ENCODE peak calls at places on chromosomes 16 and 17, in eight cellular contexts. X is psoas muscle, D is HCT116, E is breast epithelium, C is thoracic aorta, U is fibroblast of mammary gland, G is OCI-LY7, Z is fibroblast of pulmonary artery. Y is an unnamed sample.

GRCh38 chr17:44362964-44363612 is 565 bp downstream of the FAM171A2 start:
- DNase-seq in U (no peak), G (peak), C (no peak), X (no peak), D (no peak), E (no peak), Z (no peak), Y (no peak)

GRCh38 chr17:29019475-29020181 is 13.8 kb upstream of the SEZ6 start:
- DNase-seq in U (no peak), G (no peak), C (no peak), X (no peak), E (no peak), D (no peak), Z (no peak), Y (no peak)

GRCh38 chr17:13646411-13646810 is 44.7 kb upstream of the HS3ST3A1 start:
- DNase-seq in E (no peak), U (peak), D (no peak), G (no peak), C (no peak), Z (no peak), X (no peak), Y (no peak)

GRCh38 chr17:75758131-75758905 is 6.7 kb downstream of the GALK1 start:
- DNase-seq in G (no peak), C (no peak), U (no peak), Z (no peak), E (no peak), X (peak), D (no peak), Y (no peak)

GRCh38 chr17:43822566-43823190 is 10.3 kb downstream of the MPP3 start:
- DNase-seq in U (no peak), C (no peak), E (no peak), X (no peak), Z (peak), G (no peak), D (no peak), Y (no peak)

GRCh38 chr17:83203073-83203471 is 123.7 kb downstream of the METRNL start:
- DNase-seq in E (peak), Z (peak), D (no peak), X (peak), C (peak), U (peak), G (no peak), Y (peak)

GRCh38 chr16:29025218-29025617 is 40.4 kb downstream of the LAT start:
- DNase-seq in X (no peak), G (no peak), C (no peak), Z (no peak), D (no peak), E (no peak), U (no peak), Y (no peak)

GRCh38 chr17:71224824-71225575 is 895.8 kb upstream of the SOX9 start:
- DNase-seq in U (no peak), D (no peak), X (no peak), E (no peak), Z (peak), G (no peak), C (no peak), Y (no peak)

GRCh38 chr17:27559506-27559931 is 71.5 kb upstream of the LGALS9 start:
- DNase-seq in E (no peak), Z (peak), U (peak), C (no peak), D (no peak), G (no peak), X (peak), Y (no peak)

GRCh38 chr17:30187528-30187927 is 48.0 kb downstream of the SLC6A4 start:
- DNase-seq in Z (no peak), U (no peak), C (no peak), X (no peak), G (no peak), D (no peak), E (no peak), Y (no peak)

GRCh38 chr16:54473201-54473993 is 186.8 kb upstream of the IRX3 start:
- DNase-seq in X (peak), D (no peak), U (peak), G (no peak), C (no peak), Z (no peak), E (no peak), Y (no peak)

GRCh38 chr16:88779406-88780099 is 5.5 kb downstream of the PIEZO1 start:
- DNase-seq in U (peak), E (no peak), D (no peak), Z (no peak), X (peak), C (no peak), G (no peak), Y (no peak)

GRCh38 chr17:34981538-34982241 is 1.4 kb downstream of the LIG3 start:
- DNase-seq in D (no peak), G (no peak), Z (peak), U (peak), E (no peak), C (no peak), X (no peak), Y (no peak)

GRCh38 chr16:71966932-71967331 is 33.3 kb downstream of the PKD1L3 start:
- DNase-seq in U (no peak), D (no peak), G (no peak), E (peak), Z (no peak), C (no peak), X (no peak), Y (no peak)

GRCh38 chr16:84423416-84423837 is 55.1 kb downstream of the ATP2C2 start:
- DNase-seq in Z (peak), U (peak), C (no peak), G (peak), X (no peak), D (peak), E (no peak), Y (no peak)

GRCh38 chr17:46841561-46842379 is 9.6 kb upstream of the WNT9B start:
- DNase-seq in C (no peak), X (no peak), G (no peak), Z (peak), D (no peak), U (no peak), E (no peak), Y (no peak)

GRCh38 chr17:82153295-82153691 is 55.3 kb upstream of the FASN start:
- DNase-seq in U (no peak), D (no peak), E (no peak), G (no peak), X (no peak), C (no peak), Z (no peak), Y (no peak)

GRCh38 chr17:59115474-59115873 is 8.8 kb upstream of the TRIM37 start:
- DNase-seq in C (no peak), Z (no peak), E (no peak), D (no peak), X (no peak), U (no peak), G (no peak), Y (no peak)

GRCh38 chr17:75610103-75610984 is 22.7 kb downstream of the MYO15B start:
- DNase-seq in C (no peak), E (no peak), U (no peak), G (no peak), Z (no peak), D (no peak), X (peak), Y (no peak)

GRCh38 chr17:56144205-56144604 is 9.1 kb upstream of the ANKFN1 start:
- DNase-seq in Z (no peak), X (no peak), C (no peak), E (no peak), U (no peak), G (no peak), D (no peak), Y (no peak)

GRCh38 chr16:54118846-54119245 is 167.7 kb downstream of the IRX3 start:
- DNase-seq in D (no peak), Z (peak), C (no peak), X (no peak), G (no peak), E (no peak), U (peak), Y (no peak)

GRCh38 chr17:72393553-72393952 is 272.7 kb downstream of the SOX9 start:
- DNase-seq in E (no peak), U (peak), X (no peak), D (peak), G (no peak), Z (peak), C (no peak), Y (no peak)

GRCh38 chr16:68889508-68890150 is 46.3 kb downstream of the TANGO6 start:
- DNase-seq in Z (no peak), X (no peak), D (no peak), E (no peak), U (no peak), G (no peak), C (no peak), Y (no peak)

GRCh38 chr16:24010440-24011089 is 174.8 kb downstream of the PRKCB start:
- DNase-seq in X (peak), C (no peak), Z (peak), U (peak), D (peak), G (peak), E (peak), Y (peak)

GRCh38 chr16:85816159-85816558 is 16.7 kb downstream of the COX4I1 start:
- DNase-seq in U (no peak), C (no peak), E (no peak), G (no peak), X (no peak), D (no peak), Z (no peak), Y (no peak)

GRCh38 chr16:2224183-2224486 is 744 bp downstream of the E4F1 start:
- DNase-seq in E (no peak), G (no peak), X (no peak), D (no peak), C (no peak), Z (peak), U (peak), Y (no peak)

GRCh38 chr16:53913082-53913870 is 209.3 kb downstream of the FTO start:
- DNase-seq in E (peak), Z (peak), D (no peak), C (no peak), U (peak), G (no peak), X (no peak), Y (peak)

GRCh38 chr17:59424331-59424730 is 92.9 kb downstream of the YPEL2 start:
- DNase-seq in G (no peak), X (no peak), Z (no peak), C (no peak), E (no peak), D (no peak), U (no peak), Y (no peak)

GRCh38 chr17:39225974-39226683 is 384 bp upstream of the STAC2 start:
- DNase-seq in Z (peak), E (peak), X (peak), D (no peak), U (peak), G (peak), C (peak), Y (no peak)

GRCh38 chr16:67551972-67552371 is 10.4 kb upstream of the CTCF start:
- DNase-seq in E (no peak), U (no peak), D (no peak), G (no peak), X (no peak), Z (no peak), C (no peak), Y (no peak)

GRCh38 chr16:50967827-50968612 is 183.1 kb downstream of the SALL1 start:
- DNase-seq in Z (no peak), G (no peak), X (no peak), U (no peak), E (no peak), C (no peak), D (no peak), Y (no peak)

GRCh38 chr17:76082326-76083251 is 3.6 kb downstream of the ZACN start:
- DNase-seq in X (no peak), D (no peak), Z (no peak), G (no peak), C (no peak), E (no peak), U (no peak), Y (no peak)

GRCh38 chr16:80447263-80447662 is 93.5 kb upstream of the DYNLRB2 start:
- DNase-seq in U (peak), G (no peak), X (no peak), C (no peak), Z (no peak), D (no peak), E (no peak), Y (no peak)

GRCh38 chr17:50135316-50136095 is 5.5 kb upstream of the SAMD14 start:
- DNase-seq in C (no peak), E (no peak), X (no peak), G (no peak), D (no peak), Z (no peak), U (no peak), Y (no peak)

GRCh38 chr16:87166321-87166720 is 150.9 kb downstream of the C16orf95 start:
- DNase-seq in C (no peak), D (no peak), X (no peak), E (no peak), Z (no peak), U (no peak), G (no peak), Y (no peak)

GRCh38 chr17:60421273-60422161 is 772 bp upstream of the CHCT1 start:
- DNase-seq in G (peak), U (peak), D (no peak), Z (peak), C (peak), X (peak), E (peak), Y (no peak)

GRCh38 chr16:70253291-70254094 is 1.8 kb upstream of the EXOSC6 start:
- DNase-seq in D (peak), Z (peak), E (no peak), U (peak), X (peak), G (peak), C (no peak), Y (no peak)

GRCh38 chr16:70250748-70251650 is 741 bp downstream of the EXOSC6 start:
- DNase-seq in C (no peak), Z (peak), X (peak), E (no peak), G (no peak), D (no peak), U (peak), Y (no peak)

GRCh38 chr16:70254095-70254964 is 2.6 kb upstream of the EXOSC6 start:
- DNase-seq in Z (no peak), U (peak), X (peak), G (no peak), D (no peak), E (no peak), C (no peak), Y (no peak)

GRCh38 chr16:70251651-70252354 is at the start of gene EXOSC6:
- DNase-seq in D (peak), C (peak), X (peak), E (peak), U (peak), G (peak), Z (peak), Y (peak)

DNA sequence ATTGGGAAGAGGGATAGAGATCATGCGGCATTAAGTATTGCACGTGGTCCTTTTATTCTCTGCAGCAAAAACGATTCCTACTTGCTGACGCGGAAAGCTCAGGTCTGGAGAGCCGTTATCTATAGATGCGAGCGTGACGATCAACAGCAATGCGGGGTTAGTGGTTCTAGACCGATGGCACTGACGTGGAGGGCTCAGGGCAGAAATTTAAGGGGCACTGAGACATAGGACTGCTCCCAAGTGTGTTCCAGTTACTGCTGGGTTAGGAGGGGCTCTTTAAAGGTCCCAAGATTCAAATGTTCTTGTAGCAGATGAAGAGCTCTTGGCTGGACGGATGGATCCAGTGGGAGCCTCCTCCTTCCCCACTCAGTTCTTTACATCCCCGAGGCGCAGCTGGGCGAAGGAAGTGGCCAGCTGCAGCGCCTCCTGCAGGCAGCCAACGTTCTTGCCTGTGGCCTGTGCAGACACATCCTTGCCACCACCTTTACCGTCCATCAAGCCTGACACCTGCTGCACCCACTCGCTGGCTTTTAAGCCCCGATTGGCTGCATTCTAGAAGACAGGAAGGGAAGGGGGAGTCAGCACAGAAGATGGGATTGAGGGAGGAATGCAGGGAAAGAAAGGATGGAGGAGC is 732 bp upstream of the EXOSC6 start:
- DNase-seq in Z (peak), X (peak), U (peak), C (no peak), E (no peak), D (no peak), G (peak), Y (no peak)
- TF ChIP-seq CTCF in Z (peak), X (no peak), U (peak), C (no peak), E (no peak), D (peak), G (peak), Y (peak)

DNA sequence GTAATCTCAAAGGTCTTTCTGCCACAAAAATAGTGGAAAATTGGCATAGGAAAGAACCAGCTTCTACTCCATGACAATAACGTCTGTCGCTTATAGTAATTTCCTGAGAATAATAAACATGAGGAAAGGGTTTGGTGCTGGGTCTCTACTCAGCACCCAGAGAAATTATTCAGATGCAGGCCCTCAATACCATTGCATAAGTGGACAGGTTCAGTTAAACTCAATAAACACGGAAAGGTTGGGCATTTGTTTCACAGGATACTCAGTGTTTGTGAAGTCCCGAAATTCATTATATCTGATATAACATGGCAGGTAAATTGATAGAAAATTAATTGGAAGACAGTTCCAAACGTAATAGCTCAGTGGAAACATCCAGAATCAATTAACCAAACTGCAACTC is 254.0 kb downstream of the CNTNAP4 start:
- DNase-seq in Z (no peak), E (no peak), C (no peak), D (no peak), X (no peak), G (no peak), U (no peak), Y (no peak)
- H3K4me3 ChIP-seq in Z (no peak), E (no peak), C (no peak), D (no peak), X (no peak), G (no peak), U (no peak), Y (no peak)

DNA sequence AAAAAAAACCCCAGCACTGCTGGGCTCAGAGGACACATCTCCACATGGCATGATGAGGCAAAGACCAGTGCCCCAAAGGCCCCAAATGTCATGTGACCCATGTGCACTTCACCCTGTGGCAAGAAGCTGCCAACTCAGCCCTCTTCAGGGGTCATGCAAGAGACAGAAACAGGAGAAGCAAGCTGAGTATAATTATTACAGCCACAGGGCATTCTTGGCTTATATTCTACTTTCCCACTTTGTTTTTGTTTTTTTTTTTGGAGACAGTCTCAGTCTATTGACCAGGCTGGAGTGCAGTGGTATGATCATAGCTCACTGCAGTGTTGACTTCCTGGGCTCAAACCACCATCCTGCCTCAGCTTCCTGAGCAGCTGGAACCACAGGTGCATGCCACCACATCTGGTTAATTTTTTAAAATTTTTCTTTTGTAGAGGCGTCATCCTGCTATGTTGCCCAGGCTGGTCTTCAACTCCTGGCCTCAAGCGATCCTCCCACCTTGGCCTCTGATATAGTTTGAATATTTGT is 32.7 kb upstream of the LITAF start:
- DNase-seq in Z (no peak), E (no peak), G (peak), U (no peak), D (no peak), C (no peak), X (no peak), Y (no peak)
- TF ChIP-seq CTCF in Z (no peak), E (no peak), G (no peak), U (no peak), D (no peak), C (no peak), X (no peak), Y (no peak)

DNA sequence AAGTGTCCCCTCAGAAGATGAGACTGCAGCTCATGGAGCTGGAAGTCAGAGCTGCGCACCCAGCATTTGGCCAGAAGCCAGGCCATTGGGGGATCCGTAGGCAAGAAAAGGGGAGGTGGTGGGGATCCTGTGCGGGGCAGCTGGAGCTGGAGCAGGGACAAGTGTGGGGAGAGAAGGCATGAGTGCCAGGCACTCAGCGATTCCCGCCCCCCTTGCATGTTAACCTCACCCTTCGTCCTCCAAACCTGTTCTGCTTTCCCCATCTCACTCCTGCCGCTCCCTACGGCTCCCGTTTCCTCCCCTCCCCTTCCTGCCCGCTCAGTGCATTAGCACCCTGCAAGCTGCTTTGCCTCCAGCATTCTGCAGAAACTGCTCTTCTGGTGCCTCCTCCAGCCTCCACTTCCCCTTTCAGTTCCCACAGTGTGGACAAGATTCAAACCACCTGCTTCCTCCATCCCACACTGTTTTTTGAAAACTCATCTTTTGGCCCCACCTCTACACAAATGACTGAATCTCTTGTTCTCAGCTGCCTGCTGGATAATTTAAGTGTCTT is 5.6 kb downstream of the ALOX15 start:
- DNase-seq in D (no peak), C (no peak), G (peak), U (no peak), E (no peak), Z (no peak), X (no peak), Y (no peak)
- H3K4me3 ChIP-seq in D (no peak), C (no peak), G (peak), U (no peak), E (no peak), Z (no peak), X (no peak), Y (no peak)

DNA sequence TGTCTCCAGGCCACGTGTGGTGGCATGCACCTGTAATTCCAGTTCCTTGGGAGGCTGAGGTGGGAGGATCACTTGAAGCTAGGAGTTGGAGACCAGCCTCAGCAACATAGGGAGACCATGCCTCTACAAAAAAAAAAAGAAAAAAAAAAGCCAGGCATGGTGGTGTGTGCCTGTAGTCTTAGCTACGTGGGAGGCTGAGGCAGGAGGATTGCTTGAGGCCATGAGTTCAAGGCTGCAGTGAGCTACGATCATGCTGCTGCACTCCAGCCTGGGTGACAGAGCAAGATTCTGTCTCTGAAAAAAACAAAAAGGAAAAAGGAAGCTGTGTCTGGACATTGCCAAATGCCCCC is 103.9 kb downstream of the CMIP start:
- DNase-seq in U (no peak), D (no peak), G (no peak), X (no peak), Z (no peak), E (no peak), C (no peak), Y (no peak)
- TF ChIP-seq CTCF in U (no peak), D (no peak), G (no peak), X (no peak), Z (no peak), E (no peak), C (no peak), Y (no peak)